ENCODE peak calls at places on chromosomes 13 and 19, in nine cellular contexts. W, Y, H, N, A, X, B, U and M are unnamed samples.

GRCh38 chr13:49248433-49249002 is 793 bp downstream of the CDADC1 start:
- DNase-seq in U (peak; percentile 1), A (peak; percentile 54), Y (no peak), H (peak; percentile 41), W (no peak), N (no peak), B (no peak), X (peak; percentile 30), M (peak; percentile 36)

GRCh38 chr13:25237083-25237482 is 50.2 kb downstream of the MTMR6 start:
- DNase-seq in X (no peak), W (no peak), U (no peak), Y (no peak), N (no peak), H (no peak), B (no peak), A (no peak), M (no peak)

GRCh38 chr19:18852634-18853033 is 20.9 kb downstream of the UPF1 start:
- DNase-seq in U (no peak), H (no peak), N (no peak), B (no peak), W (no peak), Y (no peak), A (no peak), X (no peak), M (no peak)

GRCh38 chr19:1591421-1592022 is 1.1 kb downstream of the MBD3 start:
- DNase-seq in H (peak; percentile 53), U (no peak), N (no peak), A (no peak), B (no peak), X (no peak), W (no peak), Y (no peak), M (peak; percentile 67)

GRCh38 chr13:97600438-97601080 is 166.6 kb downstream of the RAP2A start:
- DNase-seq in N (peak; percentile 4), U (no peak), A (peak; percentile 91), B (no peak), Y (no peak), W (no peak), X (peak; percentile 26), H (peak; percentile 15), M (no peak)

GRCh38 chr13:29465741-29466293 is 129.7 kb downstream of the SLC7A1 start:
- DNase-seq in U (no peak), X (peak; percentile 72), B (no peak), W (no peak), Y (peak; percentile 35), H (peak; percentile 31), A (peak; percentile 76), N (peak; percentile 19), M (no peak)

GRCh38 chr19:55578761-55579747 is 1.6 kb downstream of the ZNF579 start:
- DNase-seq in A (no peak), W (no peak), B (no peak), N (no peak), U (no peak), H (no peak), Y (no peak), X (no peak), M (peak; percentile 40)

GRCh38 chr19:7888826-7889217 is 512 bp downstream of the LRRC8E start:
- DNase-seq in U (no peak), N (no peak), Y (no peak), H (no peak), W (no peak), X (no peak), A (no peak), B (no peak), M (no peak)

GRCh38 chr13:114035583-114036501 is 62.0 kb upstream of the C13orf46 start:
- DNase-seq in H (peak; percentile 62), B (no peak), X (peak; percentile 24), W (no peak), U (no peak), Y (no peak), N (no peak), A (peak; percentile 65), M (no peak)

GRCh38 chr19:3304871-3305423 is 61.4 kb upstream of the NFIC start:
- DNase-seq in A (peak; percentile 73), U (peak; percentile 45), W (peak; percentile 77), X (peak; percentile 69), Y (peak; percentile 86), H (peak; percentile 79), N (no peak), B (peak; percentile 45), M (peak; percentile 74)

GRCh38 chr13:26132756-26133155 is 80.9 kb upstream of the SHISA2 start:
- DNase-seq in W (no peak), H (peak; percentile 5), A (peak; percentile 43), Y (no peak), N (no peak), B (no peak), X (peak; percentile 54), U (no peak), M (no peak)

GRCh38 chr19:42208612-42209011 is 8.9 kb downstream of the DEDD2 start:
- DNase-seq in Y (peak; percentile 45), U (no peak), W (no peak), A (no peak), B (no peak), N (no peak), X (peak; percentile 42), H (no peak), M (no peak)

GRCh38 chr13:30805132-30805537 is 69.8 kb downstream of the ALOX5AP start:
- DNase-seq in U (no peak), W (no peak), A (no peak), N (no peak), H (no peak), Y (no peak), X (no peak), B (no peak), M (no peak)

GRCh38 chr13:33717775-33718174 is 100.2 kb upstream of the RFC3 start:
- DNase-seq in Y (no peak), H (no peak), X (no peak), A (no peak), B (no peak), W (no peak), U (no peak), N (no peak), M (no peak)

GRCh38 chr19:49453757-49454248 is 778 bp downstream of the ALDH16A1 start:
- DNase-seq in W (no peak), Y (no peak), H (no peak), B (no peak), U (no peak), A (no peak), X (no peak), N (no peak), M (no peak)

GRCh38 chr19:2491130-2491801 is 15.3 kb downstream of the GADD45B start:
- DNase-seq in U (no peak), B (no peak), X (peak; percentile 88), A (peak; percentile 97), N (no peak), W (no peak), Y (peak; percentile 88), H (peak; percentile 73), M (peak; percentile 30)

GRCh38 chr19:49801966-49802661 is 11.0 kb downstream of the FUZ start:
- DNase-seq in B (no peak), N (peak; percentile 29), U (no peak), A (peak; percentile 93), H (peak; percentile 37), X (no peak), W (no peak), Y (no peak), M (peak; percentile 93)

GRCh38 chr13:46121597-46122163 is 16.8 kb upstream of the CPB2 start:
- DNase-seq in H (no peak), U (no peak), B (no peak), N (no peak), A (no peak), Y (no peak), W (no peak), X (no peak), M (no peak)

GRCh38 chr19:55368106-55368505 is 2.2 kb downstream of the IL11 start:
- DNase-seq in W (no peak), H (no peak), X (no peak), B (no peak), Y (no peak), N (no peak), U (no peak), A (no peak), M (no peak)

GRCh38 chr13:30972888-30973377 is 40.5 kb downstream of the TEX26 start:
- DNase-seq in X (peak; percentile 71), A (peak; percentile 41), U (no peak), W (no peak), H (no peak), N (peak; percentile 44), Y (no peak), B (no peak), M (no peak)

GRCh38 chr19:41646589-41647204 is 19.8 kb upstream of the CEACAM4 start:
- DNase-seq in X (no peak), H (peak; percentile 24), B (no peak), A (peak; percentile 30), N (no peak), Y (peak; percentile 84), W (peak; percentile 55), U (no peak), M (no peak)

GRCh38 chr13:102128216-102128800 is 273.5 kb downstream of the FGF14 start:
- DNase-seq in N (peak; percentile 9), Y (no peak), U (no peak), X (peak; percentile 62), A (peak; percentile 53), W (no peak), H (no peak), B (no peak), M (no peak)

GRCh38 chr13:98060282-98060681 is 82.6 kb upstream of the FARP1 start:
- DNase-seq in N (no peak), A (no peak), X (no peak), U (no peak), W (no peak), Y (no peak), B (no peak), H (no peak), M (peak; percentile 48)

GRCh38 chr19:43480574-43480973 is 15.2 kb upstream of the LYPD3 start:
- DNase-seq in Y (no peak), W (no peak), B (no peak), N (no peak), X (no peak), H (no peak), A (no peak), U (no peak), M (no peak)

GRCh38 chr13:20843177-20843576 is 59.4 kb downstream of the XPO4 start:
- DNase-seq in B (no peak), N (no peak), U (no peak), Y (no peak), H (peak; percentile 91), A (peak; percentile 52), X (no peak), W (no peak), M (no peak)

GRCh38 chr13:65154661-65155447 is 2075.3 kb downstream of the PCDH9 start:
- DNase-seq in N (no peak), H (no peak), W (no peak), X (peak; percentile 8), A (no peak), B (no peak), U (no peak), Y (no peak), M (no peak)

GRCh38 chr13:87769445-87769844 is 98.3 kb downstream of the SLITRK5 start:
- DNase-seq in X (no peak), N (no peak), Y (no peak), H (no peak), A (no peak), U (no peak), W (no peak), B (no peak), M (no peak)

GRCh38 chr13:65724261-65724660 is 1505.9 kb downstream of the PCDH9 start:
- DNase-seq in H (peak; percentile 1), X (no peak), A (peak; percentile 88), Y (no peak), U (no peak), B (no peak), W (no peak), N (peak; percentile 31), M (no peak)

GRCh38 chr13:95002968-95003813 is 290.8 kb upstream of the SOX21 start:
- DNase-seq in A (peak; percentile 22), W (no peak), U (no peak), X (no peak), Y (no peak), H (peak; percentile 17), B (no peak), N (no peak), M (no peak)

GRCh38 chr13:103134271-103134670 is 68.1 kb upstream of the SLC10A2 start:
- DNase-seq in W (no peak), B (no peak), N (no peak), A (no peak), X (no peak), U (no peak), Y (no peak), H (no peak), M (no peak)

GRCh38 chr19:1875646-1876493 is 9.4 kb downstream of the ABHD17A start:
- DNase-seq in Y (peak; percentile 99), B (no peak), H (peak; percentile 94), W (peak; percentile 93), A (peak; percentile 88), N (no peak), U (peak; percentile 79), X (peak; percentile 90), M (peak; percentile 94)